ENCODE peak calls at places on chromosomes 7 and 10, in ten cellular contexts. G, L, T, U, H, K, R, F, J and Y are unnamed samples. For H3K4me1, the result is how much of the 10 kb centered on the place peaks cover.

GRCh38 chr10:30436688-30437038 is 2.7 kb downstream of the MAP3K8 start:
- DNase-seq in R (no peak), H (no peak), G (no peak), L (no peak), J (no peak), T (peak), U (no peak), F (peak), K (no peak), Y (no peak)

GRCh38 chr10:72834183-72834825 is 59.2 kb upstream of the OIT3 start:
- DNase-seq in R (no peak), F (peak), U (peak), J (peak), L (peak), H (peak), T (peak), K (no peak), G (peak), Y (peak)

GRCh38 chr10:73647875-73648228 is 6.6 kb upstream of the MYOZ1 start:
- DNase-seq in U (no peak), T (no peak), K (no peak), J (no peak), L (no peak), G (no peak), F (no peak), R (no peak), H (no peak), Y (no peak)

GRCh38 chr10:2494386-2494785 is 573.0 kb upstream of the PFKP start:
- DNase-seq in K (no peak), R (no peak), L (no peak), H (no peak), J (no peak), U (no peak), F (no peak), G (no peak), T (no peak), Y (no peak)

GRCh38 chr7:90326500-90326899 is 5.4 kb upstream of the FAM237B start:
- DNase-seq in L (no peak), T (no peak), K (no peak), H (no peak), F (no peak), R (no peak), G (no peak), U (no peak), J (no peak), Y (no peak)

GRCh38 chr7:66671034-66671433 is 42.4 kb downstream of the KCTD7 start:
- DNase-seq in F (no peak), T (no peak), U (no peak), K (no peak), G (no peak), J (no peak), H (no peak), R (no peak), L (no peak), Y (no peak)

GRCh38 chr10:104317195-104318095 is 20.8 kb downstream of the ITPRIP start:
- DNase-seq in R (no peak), J (no peak), H (no peak), L (no peak), K (no peak), T (peak), G (no peak), U (no peak), F (peak), Y (no peak)

GRCh38 chr10:23375366-23375765 is 30.8 kb upstream of the C10orf67 start:
- DNase-seq in L (no peak), J (no peak), K (no peak), U (no peak), G (no peak), R (no peak), F (no peak), T (no peak), H (no peak), Y (no peak)

GRCh38 chr7:41881313-41882130 is 178.6 kb upstream of the INHBA start:
- DNase-seq in J (no peak), F (no peak), G (no peak), T (no peak), K (no peak), R (no peak), H (no peak), U (no peak), L (no peak), Y (no peak)

GRCh38 chr10:107732045-107732444 is 567.5 kb upstream of the SORCS1 start:
- DNase-seq in F (no peak), T (no peak), H (no peak), R (no peak), K (no peak), U (no peak), L (no peak), G (no peak), J (no peak), Y (no peak)

GRCh38 chr10:127737563-127738511 is 852 bp downstream of the FOXI2 start:
- DNase-seq in G (peak), L (peak), T (no peak), J (no peak), K (no peak), R (peak), H (no peak), F (no peak), U (no peak), Y (no peak)

GRCh38 chr7:137919987-137920386 is 73.2 kb upstream of the DGKI start:
- DNase-seq in T (peak), R (no peak), L (no peak), J (no peak), G (no peak), U (no peak), F (no peak), K (no peak), H (no peak), Y (no peak)

GRCh38 chr10:99460070-99460469 is 29.6 kb upstream of the GOT1 start:
- DNase-seq in U (no peak), R (no peak), K (no peak), F (no peak), G (no peak), L (no peak), J (no peak), H (no peak), T (no peak), Y (no peak)

GRCh38 chr10:94194256-94194655 is 168.5 kb downstream of the NOC3L start:
- DNase-seq in H (no peak), U (no peak), T (peak), L (no peak), R (no peak), G (no peak), J (no peak), K (peak), F (peak), Y (no peak)

GRCh38 chr10:108005627-108006026 is 841.1 kb upstream of the SORCS1 start:
- DNase-seq in L (no peak), U (no peak), R (no peak), T (no peak), K (no peak), J (no peak), G (no peak), F (no peak), H (no peak), Y (no peak)

DNA sequence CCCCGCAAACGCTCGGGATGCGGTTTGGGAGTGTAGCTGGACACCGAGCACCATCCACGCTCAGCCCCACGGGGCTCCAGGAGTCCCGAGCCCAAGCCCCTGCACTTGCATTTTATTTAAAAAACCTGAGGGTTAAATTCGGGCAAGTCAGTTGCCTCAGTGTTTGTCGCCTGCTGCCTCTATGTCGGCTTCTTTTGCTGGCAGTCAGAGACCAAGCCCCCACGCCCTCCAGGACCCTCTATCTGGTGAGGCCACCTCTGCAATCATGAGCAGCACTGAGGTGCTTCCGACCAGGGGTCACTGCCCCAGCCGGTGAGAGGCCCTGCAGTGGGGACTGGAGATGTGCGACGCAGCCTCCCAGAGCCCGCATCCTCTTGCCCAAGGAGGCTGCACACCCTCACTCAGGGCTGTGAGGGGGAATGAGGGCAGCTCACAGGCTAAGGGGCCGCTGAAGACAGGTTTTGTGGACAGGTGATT is 13.3 kb upstream of the ZNF273 start:
- DNase-seq in L (peak), F (no peak), T (no peak), R (no peak), G (peak), U (no peak), K (no peak), H (no peak), J (no peak), Y (no peak)
- H3K4me1 ChIP-seq in L (under half), F (under half), T (under half), R (under half), G (under half), U (under half), K (under half), H (under half), J (under half), Y (under half)

GRCh38 chr10:92763634-92764155 is 73.9 kb downstream of the HHEX start:
- DNase-seq in F (no peak), R (no peak), U (no peak), J (no peak), L (no peak), T (no peak), G (no peak), K (no peak), H (no peak), Y (no peak)

GRCh38 chr10:92758594-92758993 is 68.8 kb downstream of the HHEX start:
- DNase-seq in F (no peak), K (no peak), R (no peak), J (no peak), H (peak), U (no peak), L (no peak), T (no peak), G (no peak), Y (no peak)

GRCh38 chr10:92760609-92761008 is 70.9 kb downstream of the HHEX start:
- DNase-seq in H (no peak), K (no peak), F (peak), R (no peak), L (no peak), T (peak), J (peak), G (no peak), U (no peak), Y (no peak)

GRCh38 chr10:92757720-92758119 is 68.0 kb downstream of the HHEX start:
- DNase-seq in T (no peak), L (no peak), R (no peak), J (no peak), G (no peak), F (no peak), K (no peak), H (no peak), U (no peak), Y (no peak)

GRCh38 chr10:92761576-92761975 is 71.8 kb downstream of the HHEX start:
- DNase-seq in J (no peak), U (no peak), T (peak), G (no peak), R (no peak), F (peak), H (no peak), K (no peak), L (no peak), Y (no peak)
- H3K9ac ChIP-seq in J (no peak), U (no peak), T (peak), G (no peak), R (no peak), F (no peak), H (no peak), K (no peak), L (no peak), Y (no peak)

GRCh38 chr7:26200444-26201260 is at the start of gene HNRNPA2B1:
- DNase-seq in F (peak), H (peak), R (peak), K (peak), U (peak), T (peak), L (peak), J (peak), G (peak), Y (peak)

GRCh38 chr7:26201261-26202018 is at the start of gene CBX3:
- DNase-seq in K (no peak), U (peak), L (peak), T (peak), H (peak), F (peak), J (peak), R (peak), G (peak), Y (peak)

GRCh38 chr7:26199301-26200112 is 1.0 kb downstream of the HNRNPA2B1 start:
- DNase-seq in U (no peak), J (peak), T (peak), G (peak), H (no peak), K (no peak), R (no peak), L (no peak), F (peak), Y (peak)

GRCh38 chr7:26200113-26200443 is 468 bp downstream of the HNRNPA2B1 start:
- DNase-seq in J (peak), U (no peak), T (peak), R (peak), F (peak), G (peak), H (no peak), L (peak), K (no peak), Y (peak)

GRCh38 chr7:26202019-26202985 is 757 bp downstream of the CBX3 start:
- DNase-seq in L (no peak), G (peak), U (no peak), J (peak), R (no peak), H (no peak), F (peak), K (no peak), T (peak), Y (peak)
- H3K4me1 ChIP-seq in L (under half), G (under half), U (under half), J (under half), R (under half), H (under half), F (under half), K (under half), T (under half), Y (under half)

GRCh38 chr10:13585943-13586342 is 822 bp upstream of the PRPF18 start:
- DNase-seq in R (no peak), T (no peak), J (no peak), L (no peak), K (no peak), U (no peak), G (no peak), H (no peak), F (no peak), Y (no peak)
- H3K9ac ChIP-seq in R (no peak), T (no peak), J (no peak), L (no peak), K (no peak), U (no peak), G (no peak), H (no peak), F (no peak), Y (peak)

DNA sequence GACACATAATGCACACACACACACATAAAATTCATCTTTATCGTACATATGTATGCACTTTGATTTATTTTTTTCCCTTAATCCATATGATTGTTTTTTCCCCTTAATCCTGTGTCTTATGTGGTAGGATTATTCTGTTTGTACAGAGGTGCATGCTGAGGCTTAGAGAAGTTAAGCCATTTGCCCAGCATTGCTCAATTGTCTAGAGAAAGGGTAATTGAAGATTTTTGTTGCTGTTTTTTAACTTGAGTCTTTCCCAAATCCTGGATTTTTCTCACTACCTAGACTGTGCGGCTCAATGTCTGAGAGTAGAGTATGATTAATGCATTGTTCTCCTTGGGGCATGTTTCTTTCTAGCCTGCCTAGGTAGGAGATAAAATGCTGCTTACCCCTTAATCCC is 35.0 kb downstream of the WBP1L start:
- DNase-seq in H (no peak), G (no peak), R (no peak), J (no peak), F (peak), L (no peak), U (no peak), T (no peak), K (no peak), Y (no peak)
- H3K4me1 ChIP-seq in H (half or more), G (under half), R (under half), J (half or more), F (half or more), L (under half), U (under half), T (half or more), K (half or more), Y (under half)